ENCODE peak calls at places on chromosomes 7 and 10, in seven cellular contexts. N is AG08395; K is EH; Q is stimulated activated CD4-positive, alpha-beta T cell treated with anti-CD3 and anti-CD28 coated beads, Interleukin-2, amount 100 ng/mL, for 48 hours; P is CD8-positive, alpha-beta T cell; H is NCI-H446; U is NCI-H345. Y is an unnamed sample.

GRCh38 chr7:155741805-155742204 is 70.5 kb downstream of the SHH start:
- DNase-seq in N (no peak), K (no peak), Q (no peak), P (no peak), H (no peak), U (no peak), Y (no peak)

GRCh38 chr10:31509989-31510388 is 191.0 kb downstream of the ZEB1 start:
- DNase-seq in N (no peak), K (no peak), Q (no peak), P (no peak), H (no peak), U (no peak), Y (no peak)

GRCh38 chr10:93072713-93073538 is 767 bp upstream of the CYP26A1 start:
- DNase-seq in N (no peak), K (no peak), Q (no peak), P (no peak), H (no peak), U (no peak), Y (no peak)

GRCh38 chr10:119614686-119615085 is 17.9 kb upstream of the TIAL1 start:
- DNase-seq in N (no peak), K (no peak), Q (no peak), P (no peak), H (no peak), U (no peak), Y (no peak)

GRCh38 chr7:39054731-39055130 is 77.0 kb downstream of the POU6F2 start:
- DNase-seq in N (no peak), K (no peak), Q (no peak), P (no peak), H (no peak), U (no peak), Y (no peak)

GRCh38 chr7:30285067-30285530 is 702 bp downstream of the ZNRF2 start:
- DNase-seq in N (no peak), K (peak), Q (no peak), P (peak), H (peak), U (peak), Y (peak)

GRCh38 chr7:66522518-66522917 is 106.2 kb upstream of the KCTD7 start:
- DNase-seq in N (peak), K (peak), Q (no peak), P (no peak), H (no peak), U (peak), Y (no peak)

GRCh38 chr7:65812281-65812680 is 60.6 kb upstream of the VKORC1L1 start:
- DNase-seq in N (peak), K (peak), Q (no peak), P (no peak), H (no peak), U (no peak), Y (no peak)

GRCh38 chr10:51073461-51074237 is 638 bp upstream of the PRKG1 start:
- DNase-seq in N (peak), K (peak), Q (no peak), P (no peak), H (no peak), U (peak), Y (no peak)

GRCh38 chr10:130656187-130656575 is 520.0 kb downstream of the GLRX3 start:
- DNase-seq in N (no peak), K (no peak), Q (no peak), P (no peak), H (no peak), U (no peak), Y (no peak)

GRCh38 chr10:21270976-21271375 is 254.5 kb downstream of the SKIDA1 start:
- DNase-seq in N (no peak), K (no peak), Q (no peak), P (no peak), H (no peak), U (no peak), Y (no peak)

GRCh38 chr7:4073750-4074149 is 608.3 kb upstream of the FOXK1 start:
- DNase-seq in N (no peak), K (no peak), Q (no peak), P (no peak), H (no peak), U (no peak), Y (no peak)

GRCh38 chr7:101669307-101669706 is 40.2 kb upstream of the MYL10 start:
- DNase-seq in N (no peak), K (no peak), Q (no peak), P (no peak), H (no peak), U (no peak), Y (no peak)

GRCh38 chr10:71339796-71340589 is 20.9 kb downstream of the SLC29A3 start:
- DNase-seq in N (no peak), K (no peak), Q (no peak), P (no peak), H (no peak), U (no peak), Y (peak)

GRCh38 chr10:91743460-91743859 is 54.8 kb upstream of the TNKS2 start:
- DNase-seq in N (no peak), K (no peak), Q (no peak), P (no peak), H (no peak), U (no peak), Y (no peak)

GRCh38 chr7:150448789-150449147 is 1.7 kb upstream of the GIMAP8 start:
- DNase-seq in N (peak), K (peak), Q (peak), P (peak), H (peak), U (peak), Y (peak)